ENCODE peak calls at places on chromosomes 1 and 21, in six cellular contexts. One of them, this sample, is unnamed.
A peak's percentile ranks its signal among the peaks of the same experiment; 100 is the strongest.

GRCh38 chr1:39946216-39946615 is 8.7 kb upstream of the MFSD2A start:
- DNase-seq in T-helper 1 cell: no peak
- DNase-seq in putamen: no peak
- DNase-seq in activated CD4-positive, alpha-beta T cell treated with anti-CD3 and anti-CD28 coated beads, Interleukin-2, amount 50 U/mL, for 1 hour: no peak
- DNase-seq in fibroblast of the conjunctiva: no peak
- DNase-seq in stimulated activated CD8-positive, alpha-beta memory T cell treated with anti-CD3 and anti-CD28 coated beads, Interleukin-7, amount 100 ng/mL, for 48 hours: no peak
- DNase-seq in this sample: no peak

GRCh38 chr1:154716614-154717372 is 108.8 kb upstream of the ADAR start:
- DNase-seq in fibroblast of the conjunctiva: no peak
- DNase-seq in T-helper 1 cell: no peak
- DNase-seq in activated CD4-positive, alpha-beta T cell treated with anti-CD3 and anti-CD28 coated beads, Interleukin-2, amount 50 U/mL, for 1 hour: no peak
- DNase-seq in putamen: no peak
- DNase-seq in stimulated activated CD8-positive, alpha-beta memory T cell treated with anti-CD3 and anti-CD28 coated beads, Interleukin-7, amount 100 ng/mL, for 48 hours: no peak
- DNase-seq in this sample: no peak

GRCh38 chr1:162218975-162219374 is 149.5 kb downstream of the NOS1AP start:
- DNase-seq in stimulated activated CD8-positive, alpha-beta memory T cell treated with anti-CD3 and anti-CD28 coated beads, Interleukin-7, amount 100 ng/mL, for 48 hours: no peak
- DNase-seq in activated CD4-positive, alpha-beta T cell treated with anti-CD3 and anti-CD28 coated beads, Interleukin-2, amount 50 U/mL, for 1 hour: no peak
- DNase-seq in fibroblast of the conjunctiva: no peak
- DNase-seq in putamen: peak; percentile 34
- DNase-seq in T-helper 1 cell: no peak
- DNase-seq in this sample: no peak

GRCh38 chr21:25567472-25567871 is 39.8 kb downstream of the MRPL39 start:
- DNase-seq in putamen: no peak
- DNase-seq in stimulated activated CD8-positive, alpha-beta memory T cell treated with anti-CD3 and anti-CD28 coated beads, Interleukin-7, amount 100 ng/mL, for 48 hours: no peak
- DNase-seq in T-helper 1 cell: no peak
- DNase-seq in activated CD4-positive, alpha-beta T cell treated with anti-CD3 and anti-CD28 coated beads, Interleukin-2, amount 50 U/mL, for 1 hour: no peak
- DNase-seq in fibroblast of the conjunctiva: no peak
- DNase-seq in this sample: no peak

GRCh38 chr1:151681921-151682320 is 34.7 kb downstream of the CELF3 start:
- DNase-seq in fibroblast of the conjunctiva: no peak
- DNase-seq in T-helper 1 cell: no peak
- DNase-seq in putamen: no peak
- DNase-seq in stimulated activated CD8-positive, alpha-beta memory T cell treated with anti-CD3 and anti-CD28 coated beads, Interleukin-7, amount 100 ng/mL, for 48 hours: no peak
- DNase-seq in activated CD4-positive, alpha-beta T cell treated with anti-CD3 and anti-CD28 coated beads, Interleukin-2, amount 50 U/mL, for 1 hour: no peak
- DNase-seq in this sample: no peak

GRCh38 chr1:27455166-27455811 is 34.7 kb downstream of the WASF2 start:
- DNase-seq in activated CD4-positive, alpha-beta T cell treated with anti-CD3 and anti-CD28 coated beads, Interleukin-2, amount 50 U/mL, for 1 hour: no peak
- DNase-seq in stimulated activated CD8-positive, alpha-beta memory T cell treated with anti-CD3 and anti-CD28 coated beads, Interleukin-7, amount 100 ng/mL, for 48 hours: no peak
- DNase-seq in putamen: no peak
- DNase-seq in T-helper 1 cell: no peak
- DNase-seq in fibroblast of the conjunctiva: no peak
- DNase-seq in this sample: no peak

GRCh38 chr1:81325404-81325803 is 475.3 kb upstream of the ADGRL2 start:
- DNase-seq in T-helper 1 cell: no peak
- DNase-seq in fibroblast of the conjunctiva: no peak
- DNase-seq in stimulated activated CD8-positive, alpha-beta memory T cell treated with anti-CD3 and anti-CD28 coated beads, Interleukin-7, amount 100 ng/mL, for 48 hours: no peak
- DNase-seq in activated CD4-positive, alpha-beta T cell treated with anti-CD3 and anti-CD28 coated beads, Interleukin-2, amount 50 U/mL, for 1 hour: no peak
- DNase-seq in putamen: no peak
- DNase-seq in this sample: no peak

GRCh38 chr1:156284762-156285161 is 637 bp downstream of the TMEM79 start:
- DNase-seq in stimulated activated CD8-positive, alpha-beta memory T cell treated with anti-CD3 and anti-CD28 coated beads, Interleukin-7, amount 100 ng/mL, for 48 hours: no peak
- DNase-seq in putamen: no peak
- DNase-seq in activated CD4-positive, alpha-beta T cell treated with anti-CD3 and anti-CD28 coated beads, Interleukin-2, amount 50 U/mL, for 1 hour: no peak
- DNase-seq in fibroblast of the conjunctiva: no peak
- DNase-seq in T-helper 1 cell: no peak
- DNase-seq in this sample: no peak

GRCh38 chr1:112449630-112449983 is 53.6 kb downstream of the CTTNBP2NL start:
- DNase-seq in fibroblast of the conjunctiva: no peak
- DNase-seq in putamen: no peak
- DNase-seq in stimulated activated CD8-positive, alpha-beta memory T cell treated with anti-CD3 and anti-CD28 coated beads, Interleukin-7, amount 100 ng/mL, for 48 hours: no peak
- DNase-seq in activated CD4-positive, alpha-beta T cell treated with anti-CD3 and anti-CD28 coated beads, Interleukin-2, amount 50 U/mL, for 1 hour: no peak
- DNase-seq in T-helper 1 cell: no peak
- DNase-seq in this sample: no peak

GRCh38 chr1:7975212-7975865 is 13.8 kb downstream of the PARK7 start:
- DNase-seq in activated CD4-positive, alpha-beta T cell treated with anti-CD3 and anti-CD28 coated beads, Interleukin-2, amount 50 U/mL, for 1 hour: peak; percentile 21
- DNase-seq in putamen: peak; percentile 50
- DNase-seq in stimulated activated CD8-positive, alpha-beta memory T cell treated with anti-CD3 and anti-CD28 coated beads, Interleukin-7, amount 100 ng/mL, for 48 hours: no peak
- DNase-seq in fibroblast of the conjunctiva: peak; percentile 63
- DNase-seq in T-helper 1 cell: no peak
- DNase-seq in this sample: peak; percentile 63

GRCh38 chr1:154325583-154326545 is 539 bp downstream of the ATP8B2 start:
- DNase-seq in activated CD4-positive, alpha-beta T cell treated with anti-CD3 and anti-CD28 coated beads, Interleukin-2, amount 50 U/mL, for 1 hour: no peak
- DNase-seq in stimulated activated CD8-positive, alpha-beta memory T cell treated with anti-CD3 and anti-CD28 coated beads, Interleukin-7, amount 100 ng/mL, for 48 hours: no peak
- DNase-seq in fibroblast of the conjunctiva: peak; percentile 67
- DNase-seq in putamen: peak; percentile 60
- DNase-seq in T-helper 1 cell: no peak
- DNase-seq in this sample: peak; percentile 52

GRCh38 chr1:236762410-236762809 is 32.7 kb upstream of the MTR start:
- DNase-seq in T-helper 1 cell: no peak
- DNase-seq in fibroblast of the conjunctiva: no peak
- DNase-seq in putamen: peak; percentile 55
- DNase-seq in activated CD4-positive, alpha-beta T cell treated with anti-CD3 and anti-CD28 coated beads, Interleukin-2, amount 50 U/mL, for 1 hour: no peak
- DNase-seq in stimulated activated CD8-positive, alpha-beta memory T cell treated with anti-CD3 and anti-CD28 coated beads, Interleukin-7, amount 100 ng/mL, for 48 hours: no peak
- DNase-seq in this sample: no peak

GRCh38 chr1:19495000-19495656 is 9.8 kb upstream of the CAPZB start:
- DNase-seq in putamen: no peak
- DNase-seq in fibroblast of the conjunctiva: no peak
- DNase-seq in stimulated activated CD8-positive, alpha-beta memory T cell treated with anti-CD3 and anti-CD28 coated beads, Interleukin-7, amount 100 ng/mL, for 48 hours: no peak
- DNase-seq in activated CD4-positive, alpha-beta T cell treated with anti-CD3 and anti-CD28 coated beads, Interleukin-2, amount 50 U/mL, for 1 hour: no peak
- DNase-seq in T-helper 1 cell: no peak
- DNase-seq in this sample: no peak

GRCh38 chr1:108050911-108051624 is 86.1 kb upstream of the VAV3 start:
- DNase-seq in T-helper 1 cell: no peak
- DNase-seq in fibroblast of the conjunctiva: no peak
- DNase-seq in putamen: no peak
- DNase-seq in activated CD4-positive, alpha-beta T cell treated with anti-CD3 and anti-CD28 coated beads, Interleukin-2, amount 50 U/mL, for 1 hour: no peak
- DNase-seq in stimulated activated CD8-positive, alpha-beta memory T cell treated with anti-CD3 and anti-CD28 coated beads, Interleukin-7, amount 100 ng/mL, for 48 hours: no peak
- DNase-seq in this sample: no peak

GRCh38 chr1:198443374-198444233 is 96.9 kb downstream of the ATP6V1G3 start:
- DNase-seq in activated CD4-positive, alpha-beta T cell treated with anti-CD3 and anti-CD28 coated beads, Interleukin-2, amount 50 U/mL, for 1 hour: no peak
- DNase-seq in T-helper 1 cell: no peak
- DNase-seq in fibroblast of the conjunctiva: peak; percentile 82
- DNase-seq in stimulated activated CD8-positive, alpha-beta memory T cell treated with anti-CD3 and anti-CD28 coated beads, Interleukin-7, amount 100 ng/mL, for 48 hours: no peak
- DNase-seq in putamen: no peak
- DNase-seq in this sample: no peak

This sample was measured in head of caudate nucleus.